ENCODE peak calls at places on chromosomes 7 and 10, in eight cellular contexts. E, H, S, D, C, Y, X and R are unnamed samples.

GRCh38 chr7:133934974-133935330 is 192.2 kb upstream of the LRGUK start:
- DNase-seq in E (no peak), H (no peak), S (no peak), D (no peak), C (no peak), Y (no peak), X (no peak), R (no peak)

GRCh38 chr7:33926535-33926934 is 21.2 kb downstream of the BMPER start:
- DNase-seq in E (no peak), H (no peak), S (peak), D (peak), C (no peak), Y (no peak), X (no peak), R (no peak)

GRCh38 chr7:114916261-114916892 is 5.5 kb upstream of the MDFIC start:
- DNase-seq in E (peak), H (no peak), S (no peak), D (no peak), C (no peak), Y (no peak), X (no peak), R (no peak)

GRCh38 chr10:42691361-42692120 is 53.2 kb upstream of the ZNF33B start:
- DNase-seq in E (no peak), H (no peak), S (no peak), D (no peak), C (no peak), Y (no peak), X (no peak), R (peak)

GRCh38 chr10:64785816-64786215 is 1264.6 kb downstream of the REEP3 start:
- DNase-seq in E (no peak), H (no peak), S (no peak), D (no peak), C (no peak), Y (no peak), X (no peak), R (no peak)

GRCh38 chr7:67618569-67619543 is 622.2 kb downstream of the TYW1 start:
- DNase-seq in E (no peak), H (no peak), S (no peak), D (no peak), C (no peak), Y (no peak), X (no peak), R (peak)

GRCh38 chr10:17028843-17029580 is 100.6 kb downstream of the CUBN start:
- DNase-seq in E (no peak), H (no peak), S (no peak), D (no peak), C (no peak), Y (no peak), X (no peak), R (no peak)

GRCh38 chr10:105473170-105473569 is 832.1 kb downstream of the SORCS3 start:
- DNase-seq in E (no peak), H (no peak), S (no peak), D (no peak), C (no peak), Y (no peak), X (peak), R (no peak)

GRCh38 chr7:29343379-29343778 is 148.8 kb downstream of the CHN2 start:
- DNase-seq in E (no peak), H (no peak), S (no peak), D (no peak), C (no peak), Y (no peak), X (no peak), R (no peak)